ENCODE peak calls at places on chromosomes 1 and 21, in eight cellular contexts. V is cardiac muscle cell; C is CD4-positive, CD25-positive, alpha-beta regulatory T cell; B is CD8-positive, alpha-beta T cell; A is dorsolateral prefrontal cortex; S is heart left ventricle; R is trophoblast cell; D is right cardiac atrium. Z is an unnamed sample.
A peak's percentile ranks its signal among the peaks of the same experiment; 100 is the strongest.

GRCh38 chr1:200118779-200119505 is 91.4 kb downstream of the NR5A2 start:
- DNase-seq in V (no peak), C (no peak), B (no peak), A (no peak), S (no peak), R (no peak), D (no peak), Z (no peak)

GRCh38 chr1:244730153-244730933 is 77.4 kb downstream of the DESI2 start:
- DNase-seq in V (peak; percentile 73), C (no peak), B (no peak), A (peak; percentile 36), S (peak; percentile 28), R (peak; percentile 53), D (peak; percentile 50), Z (no peak)

GRCh38 chr1:43418858-43419257 is 29.2 kb downstream of the SZT2 start:
- DNase-seq in V (no peak), C (no peak), B (no peak), A (no peak), S (no peak), R (no peak), D (no peak), Z (no peak)

GRCh38 chr1:220887868-220888664 is 8.8 kb downstream of the HLX start:
- DNase-seq in V (no peak), C (no peak), B (no peak), A (no peak), S (no peak), R (no peak), D (no peak), Z (no peak)

GRCh38 chr1:47241114-47242113 is 9.4 kb upstream of the TAL1 start:
- DNase-seq in V (peak; percentile 21), C (no peak), B (no peak), A (no peak), S (no peak), R (no peak), D (no peak), Z (no peak)

GRCh38 chr1:24765308-24765988 is 20.2 kb downstream of the CLIC4 start:
- DNase-seq in V (peak; percentile 63), C (no peak), B (no peak), A (no peak), S (no peak), R (peak; percentile 50), D (no peak), Z (no peak)

GRCh38 chr1:228263636-228264035 is 55.8 kb downstream of the OBSCN start:
- DNase-seq in V (no peak), C (no peak), B (no peak), A (no peak), S (no peak), R (no peak), D (no peak), Z (no peak)

GRCh38 chr21:33642896-33643657 is 776 bp downstream of the ITSN1 start:
- DNase-seq in V (peak; percentile 35), C (peak; percentile 4), B (peak; percentile 12), A (no peak), S (peak; percentile 31), R (peak; percentile 75), D (peak; percentile 41), Z (no peak)

GRCh38 chr1:225343618-225344017 is 84.2 kb downstream of the LBR start:
- DNase-seq in V (peak; percentile 32), C (no peak), B (no peak), A (no peak), S (no peak), R (peak; percentile 16), D (no peak), Z (no peak)

GRCh38 chr1:7299329-7299799 is 471.7 kb upstream of the VAMP3 start:
- DNase-seq in V (peak; percentile 96), C (no peak), B (no peak), A (peak; percentile 69), S (peak; percentile 78), R (peak; percentile 2), D (peak; percentile 71), Z (no peak)

GRCh38 chr1:202229376-202229775 is 35.8 kb downstream of the LGR6 start:
- DNase-seq in V (no peak), C (no peak), B (no peak), A (no peak), S (no peak), R (no peak), D (no peak), Z (no peak)

DNA sequence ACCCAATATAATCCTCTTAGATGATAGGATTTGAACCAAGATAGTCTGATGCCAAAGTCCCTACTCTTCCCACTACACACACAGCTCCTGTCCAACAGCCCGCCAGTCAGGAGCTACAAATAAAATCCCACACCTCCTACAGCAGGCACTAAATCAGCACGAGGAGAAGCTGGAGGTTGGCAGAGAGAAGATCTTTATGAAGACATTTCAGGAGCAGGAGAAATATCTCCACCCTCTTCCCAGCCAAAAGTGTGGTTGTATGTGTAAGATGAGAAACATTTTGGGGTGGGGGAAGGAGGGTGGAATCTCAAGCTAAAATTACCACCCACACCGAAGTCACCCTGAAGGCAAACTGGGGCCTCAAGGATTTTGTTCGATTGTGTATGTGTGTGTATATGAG is 54.5 kb downstream of the PLXNA2 start:
- DNase-seq in V (no peak), C (no peak), B (no peak), A (peak; percentile 60), S (no peak), R (no peak), D (no peak), Z (no peak)
- H3K27ac ChIP-seq in V (no peak overlapping the region), C (no peak overlapping the region), B (no peak overlapping the region), A (no peak overlapping the region), S (no peak overlapping the region), R (peak overlapping the region; percentile 59), D (no peak overlapping the region), Z (no peak overlapping the region)

GRCh38 chr1:52592637-52593323 is 9.4 kb upstream of the GPX7 start:
- DNase-seq in V (no peak), C (no peak), B (no peak), A (no peak), S (no peak), R (no peak), D (no peak), Z (no peak)
- H3K4me3 ChIP-seq in V (no peak overlapping the region), C (no peak overlapping the region), B (no peak overlapping the region), A (no peak overlapping the region), S (no peak overlapping the region), R (no peak overlapping the region), D (no peak overlapping the region), Z (no peak overlapping the region)

GRCh38 chr21:43731891-43732711 is 13.2 kb downstream of the PDXK start:
- DNase-seq in V (peak; percentile 78), C (no peak), B (no peak), A (peak; percentile 42), S (no peak), R (peak; percentile 60), D (no peak), Z (no peak)
- H3K27ac ChIP-seq in V (no peak overlapping the region), C (no peak overlapping the region), B (no peak overlapping the region), A (peak overlapping the region; percentile 78), S (no peak overlapping the region), R (no peak overlapping the region), D (no peak overlapping the region), Z (no peak overlapping the region)

GRCh38 chr1:3139451-3139852 is 70.4 kb downstream of the PRDM16 start:
- DNase-seq in V (no peak), C (no peak), B (no peak), A (no peak), S (no peak), R (no peak), D (no peak), Z (no peak)
- H3K4me3 ChIP-seq in V (no peak overlapping the region), C (no peak overlapping the region), B (no peak overlapping the region), A (no peak overlapping the region), S (no peak overlapping the region), R (no peak overlapping the region), D (no peak overlapping the region), Z (no peak overlapping the region)

GRCh38 chr1:179814513-179814838 is 63.1 kb downstream of the TOR1AIP2 start:
- DNase-seq in V (no peak), C (no peak), B (no peak), A (peak; percentile 57), S (peak; percentile 68), R (no peak), D (peak; percentile 78), Z (peak; percentile 31)
- H3K27ac ChIP-seq in V (no peak overlapping the region), C (no peak overlapping the region), B (peak overlapping the region; percentile 29), A (no peak overlapping the region), S (peak overlapping the region; percentile 61), R (no peak overlapping the region), D (no peak overlapping the region), Z (no peak overlapping the region)

GRCh38 chr1:41622402-41622801 is 137.9 kb upstream of the EDN2 start:
- DNase-seq in V (peak; percentile 72), C (no peak), B (no peak), A (no peak), S (no peak), R (peak; percentile 95), D (no peak), Z (no peak)

GRCh38 chr1:41623736-41624135 is 139.3 kb upstream of the EDN2 start:
- DNase-seq in V (no peak), C (no peak), B (no peak), A (no peak), S (no peak), R (no peak), D (no peak), Z (no peak)

GRCh38 chr1:41621256-41621655 is 136.8 kb upstream of the EDN2 start:
- DNase-seq in V (no peak), C (no peak), B (no peak), A (no peak), S (no peak), R (no peak), D (no peak), Z (no peak)

GRCh38 chr1:41621791-41622190 is 137.3 kb upstream of the EDN2 start:
- DNase-seq in V (no peak), C (no peak), B (no peak), A (no peak), S (no peak), R (no peak), D (no peak), Z (no peak)

DNA sequence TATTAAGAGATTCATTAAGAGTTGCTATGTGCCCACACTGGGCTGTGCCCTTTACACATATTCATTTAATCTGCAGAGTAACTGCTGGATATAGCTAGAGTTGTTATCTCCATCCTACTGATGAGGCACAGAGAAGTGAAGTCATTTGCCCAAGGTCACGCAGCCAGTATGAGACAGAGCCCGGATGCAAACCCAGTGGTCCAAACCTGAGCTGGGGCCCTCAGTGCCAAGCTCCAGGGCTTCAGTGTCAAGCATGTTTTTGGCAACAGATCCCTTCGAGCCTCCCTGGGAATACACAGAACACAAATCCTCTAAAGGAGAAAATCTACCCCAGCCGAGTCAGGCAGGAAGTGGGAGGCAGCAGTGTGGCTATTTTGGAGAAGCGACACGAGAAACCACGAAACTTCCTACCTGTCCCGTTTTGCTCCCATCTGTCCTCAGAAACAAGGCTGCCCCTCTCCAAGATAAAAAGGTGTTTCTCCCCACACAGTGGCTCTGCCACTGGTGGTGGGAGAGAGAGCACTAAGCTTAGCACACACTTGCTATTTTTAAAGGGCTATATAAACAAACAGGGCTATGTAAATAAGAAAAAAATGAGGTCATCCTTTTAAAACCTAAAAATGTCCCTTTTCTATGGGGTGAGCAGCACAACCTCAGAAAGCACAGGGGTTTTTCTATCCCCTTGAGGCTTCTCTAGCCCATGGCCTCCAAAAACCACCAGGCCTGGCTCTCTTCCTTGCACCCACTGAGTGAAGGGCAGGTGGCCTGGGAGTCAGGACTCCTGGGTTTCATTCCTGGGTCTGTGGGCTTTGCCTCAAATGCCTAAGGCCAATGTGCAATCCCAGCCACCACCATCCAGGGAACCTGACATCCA is 138.6 kb upstream of the EDN2 start:
- DNase-seq in V (peak; percentile 14), C (no peak), B (no peak), A (no peak), S (no peak), R (no peak), D (no peak), Z (no peak)
- H3K4me3 ChIP-seq in V (no peak overlapping the region), C (no peak overlapping the region), B (no peak overlapping the region), A (no peak overlapping the region), S (no peak overlapping the region), R (no peak overlapping the region), D (no peak overlapping the region), Z (no peak overlapping the region)

Z was measured in iPS DF 6.9.